ENCODE peak calls at places on chromosomes 7 and 10, in six cellular contexts. O is kidney glomerular epithelial cell; K is fibroblast of pulmonary artery; P is epithelial cell of proximal tubule; V is keratinocyte; F is naive thymus-derived CD8-positive, alpha-beta T cell. T is an unnamed sample.

GRCh38 chr10:132593900-132594876 is 56.6 kb downstream of the INPP5A start:
- DNase-seq in O (no peak), V (no peak), K (no peak), F (no peak), P (no peak), T (no peak)

GRCh38 chr7:144000020-144000419 is at the start of gene OR6B1:
- DNase-seq in K (no peak), O (no peak), V (no peak), F (no peak), P (no peak), T (no peak)

GRCh38 chr7:27099839-27100225 is 2.7 kb downstream of the HOXA2 start:
- DNase-seq in P (no peak), K (no peak), V (no peak), O (no peak), F (no peak), T (no peak)

GRCh38 chr7:44971991-44972441 is 6.8 kb downstream of the MYO1G start:
- DNase-seq in O (no peak), F (no peak), P (no peak), K (no peak), V (no peak), T (no peak)

GRCh38 chr10:104342941-104343411 is 4.7 kb upstream of the ITPRIP start:
- DNase-seq in F (no peak), K (peak; percentile 56), P (no peak), O (no peak), V (no peak), T (no peak)

GRCh38 chr10:103202319-103202718 is 9.2 kb upstream of the NT5C2 start:
- DNase-seq in F (no peak), O (no peak), V (no peak), P (no peak), K (no peak), T (no peak)

GRCh38 chr10:103856497-103857175 is 1.3 kb upstream of the SH3PXD2A start:
- DNase-seq in F (no peak), K (no peak), P (no peak), O (no peak), V (no peak), T (no peak)

GRCh38 chr7:101450064-101450463 is 87.4 kb downstream of the COL26A1 start:
- DNase-seq in K (no peak), F (no peak), P (no peak), V (no peak), O (no peak), T (no peak)

GRCh38 chr7:51126813-51127617 is 189.6 kb downstream of the COBL start:
- DNase-seq in V (no peak), O (no peak), F (no peak), P (no peak), K (no peak), T (no peak)

GRCh38 chr7:55246181-55246580 is 119.0 kb upstream of the LANCL2 start:
- DNase-seq in P (no peak), F (no peak), O (no peak), V (no peak), K (peak; percentile 27), T (no peak)

GRCh38 chr10:110765513-110766375 is 106.0 kb upstream of the PDCD4 start:
- DNase-seq in P (peak; percentile 52), K (no peak), F (no peak), O (no peak), V (no peak), T (no peak)

GRCh38 chr7:145105561-145105960 is 269.7 kb upstream of the TPK1 start:
- DNase-seq in V (no peak), O (no peak), K (no peak), P (no peak), F (no peak), T (no peak)

GRCh38 chr7:40530292-40530691 is 395.5 kb downstream of the SUGCT start:
- DNase-seq in P (no peak), V (no peak), K (no peak), O (no peak), F (no peak), T (no peak)

GRCh38 chr7:148402159-148402558 is 188.4 kb upstream of the C7orf33 start:
- DNase-seq in F (no peak), V (no peak), O (no peak), K (no peak), P (no peak), T (no peak)

GRCh38 chr7:141012696-141013344 is 1.9 kb downstream of the MRPS33 start:
- DNase-seq in F (no peak), K (no peak), P (no peak), O (peak; percentile 51), V (no peak), T (no peak)

GRCh38 chr7:96481831-96482230 is 159.9 kb upstream of the SLC25A13 start:
- DNase-seq in P (no peak), F (no peak), V (no peak), O (no peak), K (no peak), T (no peak)

GRCh38 chr10:86443069-86443468 is 76.5 kb upstream of the GRID1 start:
- DNase-seq in V (no peak), O (no peak), K (peak; percentile 52), P (no peak), F (no peak), T (no peak)

GRCh38 chr10:133394801-133395221 is 854 bp downstream of the MTG1 start:
- DNase-seq in O (no peak), P (no peak), V (no peak), F (no peak), K (no peak), T (no peak)

GRCh38 chr10:61447127-61447526 is 6.1 kb downstream of the TMEM26 start:
- DNase-seq in P (no peak), F (no peak), K (peak; percentile 11), V (no peak), O (no peak), T (no peak)

GRCh38 chr10:105358911-105359310 is 717.8 kb downstream of the SORCS3 start:
- DNase-seq in K (no peak), P (peak; percentile 32), V (no peak), F (no peak), O (peak; percentile 86), T (no peak)

GRCh38 chr7:129843982-129844840 is 108.5 kb downstream of the UBE2H start:
- DNase-seq in P (no peak), O (no peak), V (no peak), K (no peak), F (no peak), T (peak; percentile 66)

GRCh38 chr7:124692420-124692819 is 73.2 kb downstream of the GPR37 start:
- DNase-seq in O (no peak), P (no peak), K (no peak), V (no peak), F (no peak), T (no peak)

GRCh38 chr7:117157121-117157870 is 165.6 kb downstream of the WNT2 start:
- DNase-seq in O (peak; percentile 36), V (no peak), P (no peak), K (peak; percentile 94), F (no peak), T (no peak)

GRCh38 chr10:36446873-36447272 is 678.5 kb upstream of the ANKRD30A start:
- DNase-seq in P (no peak), K (no peak), F (no peak), V (no peak), O (no peak), T (no peak)

GRCh38 chr10:132229834-132230556 is 43.2 kb downstream of the DPYSL4 start:
- DNase-seq in K (no peak), O (no peak), F (peak; percentile 50), P (no peak), V (no peak), T (peak; percentile 88)

GRCh38 chr7:40641717-40642116 is 506.9 kb downstream of the SUGCT start:
- DNase-seq in K (no peak), O (no peak), P (no peak), V (no peak), F (no peak), T (peak; percentile 37)

GRCh38 chr7:4698707-4699275 is 16.7 kb downstream of the FOXK1 start:
- DNase-seq in V (no peak), K (no peak), F (no peak), P (no peak), O (no peak), T (no peak)

GRCh38 chr7:137932881-137933269 is 69.0 kb downstream of the CREB3L2 start:
- DNase-seq in P (peak; percentile 33), K (peak; percentile 49), V (no peak), O (no peak), F (no peak), T (no peak)

GRCh38 chr10:61343781-61344180 is 109.4 kb downstream of the TMEM26 start:
- DNase-seq in F (no peak), K (no peak), V (no peak), P (no peak), O (peak; percentile 86), T (no peak)

GRCh38 chr7:47685712-47686376 is 103.9 kb upstream of the TNS3 start:
- DNase-seq in K (no peak), F (no peak), P (no peak), V (no peak), O (no peak), T (no peak)

GRCh38 chr10:557792-558328 is 131.6 kb downstream of the DIP2C start:
- DNase-seq in O (no peak), K (no peak), P (no peak), V (no peak), F (peak; percentile 8), T (peak; percentile 73)

GRCh38 chr7:86975914-86976313 is 83.5 kb downstream of the ELAPOR2 start:
- DNase-seq in V (no peak), F (no peak), K (no peak), O (no peak), P (no peak), T (no peak)

GRCh38 chr10:69246581-69247312 is 26.6 kb downstream of the HKDC1 start:
- DNase-seq in F (no peak), O (no peak), K (no peak), P (no peak), V (no peak), T (no peak)

GRCh38 chr10:7986851-7987250 is 67.6 kb upstream of the GATA3 start:
- DNase-seq in O (no peak), P (no peak), F (no peak), V (no peak), K (no peak), T (no peak)

GRCh38 chr7:29588900-29589696 is 25.5 kb downstream of the PRR15 start:
- DNase-seq in V (no peak), P (no peak), K (peak; percentile 60), O (peak; percentile 5), F (peak; percentile 22), T (peak; percentile 77)

GRCh38 chr7:151057038-151057736 is 510 bp downstream of the CDK5 start:
- DNase-seq in K (no peak), O (no peak), P (no peak), F (no peak), V (no peak), T (no peak)